ENCODE peak calls at places on chromosomes 4 and X, in six cellular contexts. F is lung, K is left ventricle myocardium inferior, A is tibial artery, P is HCT116, U is colonic mucosa. Y is an unnamed sample.
A peak's percentile ranks its signal among the peaks of the same experiment; 100 is the strongest.

GRCh38 chr4:68917016-68917415 is 34.6 kb downstream of the UGT2A3 start:
- DNase-seq in F (no peak), K (no peak), A (no peak), P (no peak), U (no peak), Y (no peak)

GRCh38 chrX:44785652-44786051 is 58.2 kb upstream of the DUSP21 start:
- DNase-seq in F (no peak), K (no peak), A (no peak), P (no peak), U (no peak), Y (no peak)

GRCh38 chr4:98625920-98626319 is 32.5 kb downstream of the TSPAN5 start:
- DNase-seq in F (no peak), K (no peak), A (no peak), P (peak; percentile 38), U (no peak), Y (no peak)

GRCh38 chr4:72207196-72207595 is 175.4 kb downstream of the NPFFR2 start:
- DNase-seq in F (no peak), K (no peak), A (no peak), P (no peak), U (no peak), Y (no peak)

GRCh38 chr4:25209702-25210101 is 24.1 kb upstream of the PI4K2B start:
- DNase-seq in F (no peak), K (no peak), A (no peak), P (no peak), U (no peak), Y (no peak)

GRCh38 chrX:115038406-115038805 is 21.0 kb upstream of the IL13RA2 start:
- DNase-seq in F (no peak), K (no peak), A (no peak), P (no peak), U (no peak), Y (no peak)

GRCh38 chr4:33882246-33882990 is 2361.9 kb downstream of the ARAP2 start:
- DNase-seq in F (no peak), K (no peak), A (no peak), P (no peak), U (no peak), Y (no peak)

GRCh38 chr4:31946456-31946855 is 1226.3 kb downstream of the PCDH7 start:
- DNase-seq in F (no peak), K (no peak), A (no peak), P (no peak), U (no peak), Y (no peak)

GRCh38 chrX:68490644-68491043 is 8.2 kb upstream of the YIPF6 start:
- DNase-seq in F (no peak), K (no peak), A (no peak), P (no peak), U (no peak), Y (peak; percentile 52)

GRCh38 chrX:153469811-153470410 is 465 bp downstream of the HAUS7 start:
- DNase-seq in F (no peak), K (no peak), A (no peak), P (no peak), U (no peak), Y (peak; percentile 73)

GRCh38 chrX:32185160-32185559 is 1026.2 kb downstream of the DMD start:
- DNase-seq in F (no peak), K (no peak), A (no peak), P (no peak), U (no peak), Y (no peak)

GRCh38 chr4:106868381-106869035 is 167.6 kb downstream of the DKK2 start:
- DNase-seq in F (no peak), K (no peak), A (no peak), P (peak; percentile 4), U (no peak), Y (no peak)

GRCh38 chrX:102546818-102547493 is 30.4 kb upstream of the TMSB15A start:
- DNase-seq in F (no peak), K (no peak), A (no peak), P (no peak), U (no peak), Y (peak; percentile 28)

GRCh38 chr4:100367451-100367850 is 150.4 kb downstream of the EMCN start:
- DNase-seq in F (no peak), K (no peak), A (no peak), P (no peak), U (no peak), Y (no peak)

GRCh38 chrX:153863251-153863991 is 22.6 kb downstream of the L1CAM start:
- DNase-seq in F (no peak), K (no peak), A (no peak), P (no peak), U (no peak), Y (no peak)

GRCh38 chr4:128917781-128918180 is 108.3 kb downstream of the JADE1 start:
- DNase-seq in F (no peak), K (no peak), A (no peak), P (no peak), U (no peak), Y (no peak)

GRCh38 chrX:63784902-63785692 is at the start of gene ARHGEF9:
- DNase-seq in F (no peak), K (peak; percentile 17), A (peak; percentile 18), P (no peak), U (peak; percentile 31), Y (peak; percentile 81)

GRCh38 chrX:119605398-119605738 is 856 bp downstream of the NKRF start:
- DNase-seq in F (no peak), K (no peak), A (peak; percentile 23), P (no peak), U (peak; percentile 47), Y (no peak)

GRCh38 chr4:57119054-57119651 is 9.0 kb upstream of the IGFBP7 start:
- DNase-seq in F (no peak), K (peak; percentile 55), A (peak; percentile 69), P (no peak), U (peak; percentile 34), Y (no peak)

GRCh38 chrX:100410083-100410590 is at the start of gene PCDH19:
- DNase-seq in F (peak; percentile 35), K (peak; percentile 45), A (no peak), P (no peak), U (peak; percentile 62), Y (peak; percentile 92)

GRCh38 chr4:26030260-26030667 is 116.2 kb downstream of the SMIM20 start:
- DNase-seq in F (no peak), K (no peak), A (no peak), P (no peak), U (no peak), Y (peak; percentile 86)

GRCh38 chr4:14269824-14270223 is 642.3 kb upstream of the BOD1L1 start:
- DNase-seq in F (no peak), K (no peak), A (peak; percentile 46), P (no peak), U (peak; percentile 18), Y (no peak)

GRCh38 chrX:130162094-130162493 is 3.5 kb downstream of the AIFM1 start:
- DNase-seq in F (no peak), K (no peak), A (no peak), P (no peak), U (no peak), Y (no peak)

GRCh38 chrX:153622661-153623309 is 23.8 kb upstream of the CCNQ start:
- DNase-seq in F (no peak), K (no peak), A (no peak), P (no peak), U (no peak), Y (no peak)

GRCh38 chr4:173485164-173485563 is 44.9 kb downstream of the HAND2 start:
- DNase-seq in F (no peak), K (no peak), A (no peak), P (no peak), U (no peak), Y (no peak)

GRCh38 chr4:5693871-5694270 is 14.5 kb downstream of the EVC2 start:
- DNase-seq in F (no peak), K (no peak), A (no peak), P (no peak), U (no peak), Y (no peak)

GRCh38 chr4:173505924-173506779 is 23.9 kb downstream of the HAND2 start:
- DNase-seq in F (no peak), K (peak; percentile 63), A (peak; percentile 66), P (peak; percentile 56), U (peak; percentile 71), Y (peak; percentile 92)

GRCh38 chr4:15920723-15921591 is 17.6 kb downstream of the FGFBP1 start:
- DNase-seq in F (peak; percentile 84), K (no peak), A (peak; percentile 84), P (peak; percentile 89), U (peak; percentile 63), Y (no peak)

GRCh38 chr4:176653406-176654220 is 139.1 kb downstream of the VEGFC start:
- DNase-seq in F (no peak), K (no peak), A (no peak), P (no peak), U (no peak), Y (no peak)

GRCh38 chr4:53932784-53933183 is 131.6 kb downstream of the CHIC2 start:
- DNase-seq in F (no peak), K (no peak), A (no peak), P (no peak), U (no peak), Y (no peak)

GRCh38 chrX:54509401-54509800 is 13.4 kb upstream of the FGD1 start:
- DNase-seq in F (no peak), K (no peak), A (no peak), P (no peak), U (no peak), Y (no peak)

GRCh38 chrX:17038681-17039161 is 92.3 kb downstream of the REPS2 start:
- DNase-seq in F (no peak), K (no peak), A (no peak), P (no peak), U (no peak), Y (no peak)

GRCh38 chr4:158667651-158668198 is 4.0 kb downstream of the C4orf46 start:
- DNase-seq in F (no peak), K (no peak), A (no peak), P (no peak), U (peak; percentile 26), Y (peak; percentile 62)
- TF ChIP-seq CTCF in F (no peak), K (peak; percentile 49), A (no peak), P (peak; percentile 65), U (peak; percentile 39), Y (peak; percentile 85)

GRCh38 chr4:55849724-55850123 is 3.7 kb upstream of the EXOC1 start:
- DNase-seq in F (no peak), K (no peak), A (no peak), P (no peak), U (no peak), Y (no peak)
- TF ChIP-seq CTCF in F (no peak), K (no peak), A (no peak), P (no peak), U (no peak), Y (peak; percentile 30)

DNA sequence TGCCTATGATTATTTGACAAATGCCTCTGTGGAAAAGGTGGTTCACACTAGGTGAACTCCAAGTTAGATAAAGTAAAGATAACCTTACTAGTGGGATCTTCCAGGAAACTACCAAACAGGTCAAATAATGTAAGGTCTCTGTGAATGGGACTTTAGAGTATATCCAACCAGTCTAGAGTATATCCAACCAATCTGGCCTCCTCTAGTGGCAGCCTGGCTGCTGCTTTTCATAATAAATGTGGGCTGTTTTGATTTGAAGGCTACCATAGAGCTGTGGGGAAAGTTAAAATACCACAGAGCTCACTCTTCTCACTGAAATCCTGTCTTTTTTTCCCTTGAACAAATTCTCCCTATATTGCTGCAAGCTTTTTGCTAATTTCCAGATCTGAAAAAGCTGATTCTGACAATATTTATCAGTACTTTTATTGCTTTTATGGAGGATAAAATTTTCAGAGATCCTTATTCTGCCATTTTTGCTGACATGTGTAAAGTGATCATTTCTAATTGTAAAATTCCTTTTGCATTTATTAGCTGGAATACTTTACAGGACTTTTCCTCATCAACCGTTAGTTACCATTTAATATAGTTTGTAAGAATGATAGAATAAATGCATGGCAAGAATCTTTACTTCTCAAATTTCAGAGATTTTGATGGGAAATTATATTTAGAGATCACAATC is 111.3 kb downstream of the TET2 start:
- DNase-seq in F (no peak), K (no peak), A (no peak), P (no peak), U (no peak), Y (no peak)
- TF ChIP-seq CTCF in F (no peak), K (no peak), A (no peak), P (no peak), U (no peak), Y (peak; percentile 35)

GRCh38 chr4:7721984-7722551 is 217.6 kb downstream of the AFAP1 start:
- DNase-seq in F (no peak), K (no peak), A (no peak), P (no peak), U (no peak), Y (no peak)
- TF ChIP-seq CTCF in F (no peak), K (peak; percentile 29), A (no peak), P (peak; percentile 33), U (no peak), Y (peak; percentile 52)

Y was measured in endodermal cell.